ENCODE peak calls at places on chromosomes 6 and 20, in five cellular contexts. One of them, this sample, is unnamed.

GRCh38 chr20:49894073-49894470 is 21.3 kb downstream of the SPATA2 start:
- DNase-seq in spleen: no peak
- DNase-seq in suprapubic skin: no peak
- DNase-seq in transverse colon: no peak
- DNase-seq in GM12878: peak; percentile 40
- DNase-seq in this sample: no peak

GRCh38 chr6:57158658-57159057 is 13.5 kb upstream of the BAG2 start:
- DNase-seq in GM12878: no peak
- DNase-seq in suprapubic skin: no peak
- DNase-seq in transverse colon: no peak
- DNase-seq in spleen: no peak
- DNase-seq in this sample: no peak

GRCh38 chr6:150695652-150696051 is 96.0 kb downstream of the PLEKHG1 start:
- DNase-seq in suprapubic skin: no peak
- DNase-seq in GM12878: no peak
- DNase-seq in transverse colon: no peak
- DNase-seq in spleen: no peak
- DNase-seq in this sample: no peak

GRCh38 chr20:48690888-48691287 is 136.9 kb downstream of the PREX1 start:
- DNase-seq in spleen: peak; percentile 64
- DNase-seq in suprapubic skin: no peak
- DNase-seq in transverse colon: peak; percentile 78
- DNase-seq in GM12878: no peak
- DNase-seq in this sample: no peak

GRCh38 chr6:76940186-76940585 is 523.1 kb downstream of the HTR1B start:
- DNase-seq in GM12878: no peak
- DNase-seq in spleen: no peak
- DNase-seq in transverse colon: no peak
- DNase-seq in suprapubic skin: no peak
- DNase-seq in this sample: no peak

GRCh38 chr20:6765469-6766058 is 1.9 kb upstream of the BMP2 start:
- DNase-seq in transverse colon: no peak
- DNase-seq in suprapubic skin: no peak
- DNase-seq in spleen: no peak
- DNase-seq in GM12878: no peak
- DNase-seq in this sample: no peak

GRCh38 chr6:163744256-163744925 is 329.9 kb downstream of the QKI start:
- DNase-seq in transverse colon: no peak
- DNase-seq in suprapubic skin: no peak
- DNase-seq in spleen: no peak
- DNase-seq in GM12878: no peak
- DNase-seq in this sample: no peak

GRCh38 chr6:41167173-41167963 is 4.5 kb upstream of the TREM2 start:
- DNase-seq in spleen: no peak
- DNase-seq in transverse colon: no peak
- DNase-seq in GM12878: no peak
- DNase-seq in suprapubic skin: no peak
- DNase-seq in this sample: no peak

GRCh38 chr20:48538856-48539255 is 288.9 kb downstream of the PREX1 start:
- DNase-seq in suprapubic skin: no peak
- DNase-seq in spleen: no peak
- DNase-seq in GM12878: no peak
- DNase-seq in transverse colon: no peak
- DNase-seq in this sample: no peak

GRCh38 chr6:155186052-155186658 is 77.7 kb upstream of the CLDN20 start:
- DNase-seq in GM12878: no peak
- DNase-seq in spleen: no peak
- DNase-seq in transverse colon: no peak
- DNase-seq in suprapubic skin: no peak
- DNase-seq in this sample: no peak

GRCh38 chr6:163416640-163417253 is 2.2 kb downstream of the QKI start:
- DNase-seq in GM12878: no peak
- DNase-seq in suprapubic skin: no peak
- DNase-seq in spleen: no peak
- DNase-seq in transverse colon: peak; percentile 39
- DNase-seq in this sample: no peak

GRCh38 chr6:22082278-22082677 is 214.6 kb downstream of the PRL start:
- DNase-seq in suprapubic skin: no peak
- DNase-seq in spleen: no peak
- DNase-seq in transverse colon: no peak
- DNase-seq in GM12878: no peak
- DNase-seq in this sample: no peak

GRCh38 chr20:44247131-44247571 is at the start of gene GDAP1L1:
- DNase-seq in GM12878: no peak
- DNase-seq in spleen: no peak
- DNase-seq in transverse colon: no peak
- DNase-seq in suprapubic skin: no peak
- DNase-seq in this sample: no peak

GRCh38 chr6:10412165-10412947 is 2.5 kb downstream of the TFAP2A start:
- DNase-seq in suprapubic skin: no peak
- DNase-seq in GM12878: no peak
- DNase-seq in transverse colon: no peak
- DNase-seq in spleen: peak; percentile 81
- DNase-seq in this sample: peak; percentile 84

GRCh38 chr20:364905-365794 is 15.4 kb upstream of the TRIB3 start:
- DNase-seq in spleen: no peak
- DNase-seq in GM12878: no peak
- DNase-seq in suprapubic skin: no peak
- DNase-seq in transverse colon: no peak
- DNase-seq in this sample: no peak

GRCh38 chr6:20939161-20939775 is 405.0 kb downstream of the CDKAL1 start:
- DNase-seq in transverse colon: no peak
- DNase-seq in GM12878: no peak
- DNase-seq in suprapubic skin: no peak
- DNase-seq in spleen: no peak
- DNase-seq in this sample: no peak

GRCh38 chr6:11404845-11405244 is 132.7 kb upstream of the TMEM170B start:
- DNase-seq in suprapubic skin: no peak
- DNase-seq in GM12878: no peak
- DNase-seq in spleen: no peak
- DNase-seq in transverse colon: no peak
- DNase-seq in this sample: no peak

GRCh38 chr20:60960500-60960899 is 291.6 kb upstream of the CDH4 start:
- DNase-seq in transverse colon: no peak
- DNase-seq in GM12878: no peak
- DNase-seq in spleen: no peak
- DNase-seq in suprapubic skin: no peak
- DNase-seq in this sample: no peak

GRCh38 chr20:56373942-56374341 is 15.2 kb downstream of the FAM210B start:
- DNase-seq in transverse colon: no peak
- DNase-seq in spleen: no peak
- DNase-seq in suprapubic skin: no peak
- DNase-seq in GM12878: no peak
- DNase-seq in this sample: no peak

GRCh38 chr6:137181876-137182653 is 8.6 kb upstream of the IL22RA2 start:
- DNase-seq in spleen: no peak
- DNase-seq in transverse colon: no peak
- DNase-seq in GM12878: no peak
- DNase-seq in suprapubic skin: no peak
- DNase-seq in this sample: no peak

GRCh38 chr20:64102647-64103354 is 4.6 kb downstream of the NPBWR2 start:
- DNase-seq in spleen: peak; percentile 76
- DNase-seq in suprapubic skin: no peak
- DNase-seq in transverse colon: no peak
- DNase-seq in GM12878: no peak
- DNase-seq in this sample: no peak

GRCh38 chr6:131950767-131951575 is at the start of gene CCN2:
- DNase-seq in suprapubic skin: peak; percentile 90
- DNase-seq in spleen: peak; percentile 85
- DNase-seq in transverse colon: peak; percentile 84
- DNase-seq in GM12878: no peak
- DNase-seq in this sample: peak; percentile 90

GRCh38 chr20:25238319-25239037 is 9.4 kb upstream of the PYGB start:
- DNase-seq in spleen: no peak
- DNase-seq in suprapubic skin: peak; percentile 59
- DNase-seq in GM12878: no peak
- DNase-seq in transverse colon: no peak
- DNase-seq in this sample: no peak

GRCh38 chr6:15628499-15629131 is 34.2 kb downstream of the DTNBP1 start:
- DNase-seq in GM12878: no peak
- DNase-seq in transverse colon: no peak
- DNase-seq in suprapubic skin: no peak
- DNase-seq in spleen: no peak
- DNase-seq in this sample: no peak

GRCh38 chr6:85868685-85869084 is 226.0 kb upstream of the SYNCRIP start:
- DNase-seq in spleen: no peak
- DNase-seq in transverse colon: no peak
- DNase-seq in GM12878: no peak
- DNase-seq in suprapubic skin: no peak
- DNase-seq in this sample: no peak

GRCh38 chr6:109457596-109457996 is 2.0 kb upstream of the MICAL1 start:
- DNase-seq in suprapubic skin: no peak
- DNase-seq in transverse colon: no peak
- DNase-seq in GM12878: no peak
- DNase-seq in spleen: no peak
- DNase-seq in this sample: no peak

GRCh38 chr6:109461733-109462526 is 6.4 kb upstream of the MICAL1 start:
- DNase-seq in spleen: no peak
- DNase-seq in transverse colon: no peak
- DNase-seq in GM12878: no peak
- DNase-seq in suprapubic skin: no peak
- DNase-seq in this sample: no peak

GRCh38 chr6:109456710-109457595 is 1.4 kb upstream of the MICAL1 start:
- DNase-seq in transverse colon: peak; percentile 73
- DNase-seq in GM12878: no peak
- DNase-seq in spleen: no peak
- DNase-seq in suprapubic skin: no peak
- DNase-seq in this sample: no peak

GRCh38 chr6:109458774-109459531 is 3.4 kb upstream of the MICAL1 start:
- DNase-seq in spleen: no peak
- DNase-seq in GM12878: peak; percentile 56
- DNase-seq in suprapubic skin: no peak
- DNase-seq in transverse colon: no peak
- DNase-seq in this sample: no peak

DNA sequence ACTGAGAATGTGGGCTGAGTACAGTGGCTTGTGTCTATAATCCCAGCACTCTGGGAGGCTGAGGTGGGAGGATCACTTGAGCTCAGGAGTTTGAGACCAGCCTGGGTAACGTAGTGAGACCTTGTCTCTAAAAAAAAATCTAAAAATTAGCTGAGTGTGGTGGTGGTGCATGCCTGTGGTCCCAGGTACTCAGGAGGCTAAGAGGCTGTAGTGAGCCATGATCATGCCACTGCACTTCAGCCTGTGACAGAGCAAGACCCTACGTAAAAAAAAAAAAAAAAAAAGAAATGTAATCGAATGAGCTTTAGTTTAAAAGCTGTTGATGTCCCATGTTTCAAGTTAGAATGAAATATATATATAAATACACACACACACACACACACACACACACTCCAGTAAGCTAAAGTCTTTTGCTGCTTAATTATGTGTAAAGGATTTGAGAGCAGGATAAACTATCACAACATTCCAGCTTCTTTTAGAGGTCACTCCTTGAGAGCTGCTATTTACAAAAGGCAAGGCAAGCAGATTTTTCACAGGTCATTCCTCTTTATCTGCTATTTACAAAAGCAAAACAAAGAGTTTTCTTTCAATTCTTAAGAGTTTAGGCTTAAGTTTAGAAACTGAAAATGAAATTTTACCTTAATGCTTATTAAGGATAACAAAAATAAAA is 4.7 kb upstream of the MICAL1 start:
- DNase-seq in suprapubic skin: no peak
- DNase-seq in GM12878: no peak
- DNase-seq in spleen: no peak
- DNase-seq in transverse colon: no peak
- DNase-seq in this sample: no peak
- TF ChIP-seq POLR2AphosphoS5 in suprapubic skin: no peak
- TF ChIP-seq POLR2AphosphoS5 in GM12878: no peak
- TF ChIP-seq POLR2AphosphoS5 in spleen: no peak
- TF ChIP-seq POLR2AphosphoS5 in transverse colon: no peak
- TF ChIP-seq POLR2AphosphoS5 in this sample: no peak

GRCh38 chr20:9081423-9081966 is 12.6 kb downstream of the PLCB4 start:
- DNase-seq in spleen: no peak
- DNase-seq in transverse colon: no peak
- DNase-seq in suprapubic skin: no peak
- DNase-seq in GM12878: no peak
- DNase-seq in this sample: no peak

GRCh38 chr20:9075264-9076095 is 6.6 kb downstream of the PLCB4 start:
- DNase-seq in transverse colon: no peak
- DNase-seq in spleen: no peak
- DNase-seq in GM12878: no peak
- DNase-seq in suprapubic skin: no peak
- DNase-seq in this sample: no peak

GRCh38 chr20:9079038-9079731 is 10.3 kb downstream of the PLCB4 start:
- DNase-seq in suprapubic skin: no peak
- DNase-seq in spleen: no peak
- DNase-seq in GM12878: no peak
- DNase-seq in transverse colon: no peak
- DNase-seq in this sample: no peak
- TF ChIP-seq CTCF in suprapubic skin: no peak
- TF ChIP-seq CTCF in spleen: no peak
- TF ChIP-seq CTCF in GM12878: no peak
- TF ChIP-seq CTCF in transverse colon: no peak
- TF ChIP-seq CTCF in this sample: no peak

GRCh38 chr6:17710331-17710730 is 3.6 kb upstream of the NUP153 start:
- DNase-seq in transverse colon: no peak
- DNase-seq in suprapubic skin: no peak
- DNase-seq in GM12878: no peak
- DNase-seq in spleen: no peak
- DNase-seq in this sample: no peak
- TF ChIP-seq POLR2AphosphoS5 in transverse colon: no peak
- TF ChIP-seq POLR2AphosphoS5 in suprapubic skin: no peak
- TF ChIP-seq POLR2AphosphoS5 in GM12878: no peak
- TF ChIP-seq POLR2AphosphoS5 in spleen: no peak
- TF ChIP-seq POLR2AphosphoS5 in this sample: no peak

GRCh38 chr6:3237761-3238662 is 10.6 kb upstream of the TUBB2B start:
- DNase-seq in spleen: no peak
- DNase-seq in transverse colon: no peak
- DNase-seq in suprapubic skin: no peak
- DNase-seq in GM12878: no peak
- DNase-seq in this sample: no peak
- TF ChIP-seq CTCF in spleen: no peak
- TF ChIP-seq CTCF in transverse colon: no peak
- TF ChIP-seq CTCF in suprapubic skin: no peak
- TF ChIP-seq CTCF in GM12878: no peak
- TF ChIP-seq CTCF in this sample: no peak